ENCODE peak calls at places on chromosomes 11 and 22, in nine cellular contexts. T is chondrocyte; I is uterus; M is endothelial cell of umbilical vein; A is ovary; E is CD4-positive, alpha-beta T cell; X is kidney; D is IMR-90; J is fibroblast of mammary gland. O is an unnamed sample.

GRCh38 chr11:8768625-8769333 is 86.2 kb downstream of the RPL27A start:
- DNase-seq in T (no peak), I (peak; percentile 30), M (no peak), A (no peak), E (no peak), X (no peak), D (peak; percentile 89), J (peak; percentile 80), O (no peak)

GRCh38 chr11:23903044-23903704 is 593.7 kb upstream of the LUZP2 start:
- DNase-seq in T (no peak), I (no peak), M (peak; percentile 82), A (no peak), E (no peak), X (no peak), D (peak; percentile 95), J (peak; percentile 82), O (no peak)

GRCh38 chr22:24140357-24140756 is 40.9 kb upstream of the SUSD2 start:
- DNase-seq in T (no peak), I (no peak), M (no peak), A (no peak), E (no peak), X (no peak), D (peak; percentile 40), J (no peak), O (no peak)

GRCh38 chr11:72140661-72141060 is 5.1 kb downstream of the FOLR3 start:
- DNase-seq in T (no peak), I (no peak), M (no peak), A (no peak), E (no peak), X (no peak), D (no peak), J (no peak), O (no peak)

GRCh38 chr11:58965246-58965985 is 26.1 kb downstream of the GLYATL1 start:
- DNase-seq in T (no peak), I (no peak), M (no peak), A (no peak), E (no peak), X (no peak), D (peak; percentile 38), J (peak; percentile 3), O (no peak)

GRCh38 chr11:118913411-118914125 is 12.2 kb downstream of the BCL9L start:
- DNase-seq in T (no peak), I (peak; percentile 39), M (no peak), A (no peak), E (no peak), X (peak; percentile 77), D (no peak), J (no peak), O (no peak)

GRCh38 chr11:133072366-133072765 is 459.9 kb downstream of the OPCML start:
- DNase-seq in T (no peak), I (no peak), M (no peak), A (no peak), E (no peak), X (no peak), D (no peak), J (no peak), O (no peak)

GRCh38 chr22:28112548-28113043 is 193.5 kb upstream of the PITPNB start:
- DNase-seq in T (no peak), I (peak; percentile 30), M (peak; percentile 31), A (no peak), E (no peak), X (no peak), D (peak; percentile 43), J (peak; percentile 60), O (no peak)

GRCh38 chr11:39777035-39777434 is 1682.4 kb downstream of the LRRC4C start:
- DNase-seq in T (no peak), I (no peak), M (no peak), A (no peak), E (no peak), X (no peak), D (no peak), J (no peak), O (no peak)

GRCh38 chr11:120182357-120182756 is 28.5 kb upstream of the OAF start:
- DNase-seq in T (peak; percentile 26), I (no peak), M (no peak), A (no peak), E (no peak), X (peak; percentile 52), D (no peak), J (no peak), O (peak; percentile 9)

GRCh38 chr11:124069429-124070401 is 28.6 kb upstream of the OR10G7 start:
- DNase-seq in T (no peak), I (no peak), M (peak; percentile 72), A (no peak), E (peak; percentile 17), X (peak; percentile 66), D (peak; percentile 50), J (peak; percentile 62), O (no peak)
- TF ChIP-seq CTCF in T (peak; percentile 71), I (peak; percentile 11), M (peak; percentile 88), A (no peak), E (peak; percentile 11), X (peak; percentile 23), D (peak; percentile 70), J (peak; percentile 64), O (no peak)

GRCh38 chr11:65434057-65434666 is 11.6 kb downstream of the NEAT1 start:
- DNase-seq in T (no peak), I (peak; percentile 11), M (peak; percentile 33), A (no peak), E (no peak), X (no peak), D (peak; percentile 34), J (peak; percentile 47), O (no peak)

GRCh38 chr11:65436412-65437032 is 13.9 kb downstream of the NEAT1 start:
- DNase-seq in T (no peak), I (peak; percentile 11), M (peak; percentile 37), A (no peak), E (no peak), X (peak; percentile 46), D (peak; percentile 49), J (peak; percentile 42), O (peak; percentile 20)

GRCh38 chr11:65434667-65435179 is 12.1 kb downstream of the NEAT1 start:
- DNase-seq in T (no peak), I (no peak), M (peak; percentile 20), A (no peak), E (no peak), X (no peak), D (peak; percentile 38), J (peak; percentile 48), O (no peak)

GRCh38 chr11:65435981-65436411 is 13.4 kb downstream of the NEAT1 start:
- DNase-seq in T (no peak), I (peak; percentile 21), M (peak; percentile 25), A (peak; percentile 44), E (no peak), X (peak; percentile 64), D (no peak), J (peak; percentile 53), O (peak; percentile 22)

DNA sequence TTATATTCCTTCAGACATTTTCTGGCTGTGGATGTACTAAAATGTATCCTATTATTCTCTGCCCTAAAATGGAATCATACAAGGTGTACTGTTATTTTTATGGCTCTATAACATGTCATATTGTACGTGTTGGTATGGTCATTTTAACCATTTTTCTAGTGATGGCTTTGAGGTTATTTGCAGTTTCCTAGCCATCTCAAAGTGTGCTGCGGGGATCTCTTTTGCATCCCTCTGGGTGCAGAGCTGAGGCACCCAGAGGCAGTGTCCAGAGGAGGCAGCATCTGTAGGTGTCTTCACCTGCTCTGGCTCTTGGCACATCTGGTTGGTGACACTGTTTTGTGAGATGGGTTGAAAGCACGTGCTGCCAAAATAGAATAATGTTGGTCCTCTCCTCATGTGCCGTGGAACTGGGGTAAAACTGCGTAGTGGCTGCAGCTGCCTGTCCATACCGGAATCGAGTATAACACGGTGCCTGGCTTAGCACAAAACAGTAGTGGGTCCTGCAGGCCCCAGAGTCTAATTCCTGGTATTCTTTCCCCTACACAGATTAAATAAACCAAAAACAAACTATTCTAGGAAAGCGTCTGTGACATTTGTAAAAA is 12.8 kb downstream of the NEAT1 start:
- DNase-seq in T (no peak), I (peak; percentile 14), M (no peak), A (no peak), E (no peak), X (no peak), D (peak; percentile 45), J (peak; percentile 43), O (peak; percentile 20)
- TF ChIP-seq CTCF in T (no peak), I (no peak), M (no peak), A (no peak), E (no peak), X (no peak), D (no peak), J (no peak), O (no peak)

DNA sequence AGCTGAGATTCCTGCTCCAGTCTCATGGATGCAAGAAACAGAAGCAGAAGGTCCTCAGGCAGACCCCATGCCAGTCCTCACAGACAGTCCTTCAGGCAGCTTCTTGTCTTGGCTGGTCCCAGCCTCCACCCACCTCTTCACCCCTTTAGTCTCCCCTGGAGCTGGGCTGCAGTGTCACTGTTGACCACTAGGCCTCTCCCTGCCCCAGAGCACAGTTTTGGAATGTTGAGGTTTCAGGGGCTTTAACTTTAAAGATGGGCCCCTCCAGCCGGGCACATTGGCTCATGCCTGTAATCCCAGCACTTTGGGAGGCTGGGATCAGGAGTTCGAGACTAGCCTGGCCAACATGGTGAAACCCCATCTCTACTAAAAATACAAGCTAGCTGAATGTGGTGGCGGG is 39.5 kb upstream of the GCAT start:
- DNase-seq in T (no peak), I (no peak), M (no peak), A (no peak), E (no peak), X (no peak), D (no peak), J (no peak), O (no peak)
- TF ChIP-seq CTCF in T (peak; percentile 45), I (no peak), M (peak; percentile 29), A (no peak), E (no peak), X (no peak), D (peak; percentile 20), J (peak; percentile 22), O (no peak)

DNA sequence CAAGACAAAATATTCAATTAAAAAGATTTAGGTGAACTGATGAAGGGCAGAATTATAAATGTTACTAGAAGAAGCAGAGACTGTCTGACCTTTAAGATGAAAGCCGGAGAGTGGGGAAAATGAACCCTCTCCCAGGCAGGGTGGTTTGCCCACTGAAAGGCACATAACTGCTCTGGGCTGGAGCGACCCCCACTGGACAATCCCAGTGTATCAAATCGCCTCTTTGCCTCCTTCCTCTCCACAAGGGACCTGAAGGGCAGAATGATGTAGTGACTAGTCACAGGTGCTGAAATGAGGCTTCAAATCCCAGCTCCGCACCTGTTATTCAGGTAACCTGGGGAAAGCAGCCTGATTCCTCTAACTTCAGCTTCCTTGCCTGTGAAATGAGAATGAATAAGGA is 69.0 kb downstream of the EFCAB6 start:
- DNase-seq in T (no peak), I (no peak), M (no peak), A (no peak), E (no peak), X (no peak), D (no peak), J (no peak), O (no peak)
- TF ChIP-seq CTCF in T (peak; percentile 14), I (no peak), M (no peak), A (no peak), E (no peak), X (no peak), D (no peak), J (no peak), O (no peak)

O was measured in omental fat pad.